ENCODE peak calls at places on chromosome 11, in ten cellular contexts. U is Right ventricle myocardium superior; Q is cardiac fibroblast; A is GM10248; G is kidney epithelial cell; Y is pancreas; P is upper lobe of right lung; E is activated CD8-positive, alpha-beta T cell treated with anti-CD3 and anti-CD28 coated beads for 36 hours; Z is 8988T; K is AG08396. J is an unnamed sample.

GRCh38 chr11:130449246-130449990 is 973 bp downstream of the ADAMTS15 start:
- DNase-seq in A (no peak), E (no peak), Q (peak), U (no peak), Y (peak), G (no peak), K (peak), Z (no peak), P (peak), J (peak)

GRCh38 chr11:117220999-117221774 is 10.7 kb downstream of the PCSK7 start:
- DNase-seq in K (no peak), U (peak), A (no peak), G (no peak), P (no peak), Z (no peak), E (no peak), Y (peak), Q (no peak), J (peak)

GRCh38 chr11:2558861-2559526 is 114.2 kb downstream of the KCNQ1 start:
- DNase-seq in Z (no peak), A (no peak), K (no peak), G (no peak), P (peak), E (no peak), U (peak), Q (no peak), Y (no peak), J (no peak)

GRCh38 chr11:11306855-11307254 is 46.2 kb downstream of the CSNK2A3 start:
- DNase-seq in E (no peak), U (no peak), G (no peak), Q (no peak), Y (no peak), A (no peak), K (peak), P (no peak), Z (no peak), J (no peak)

GRCh38 chr11:116282481-116282880 is 490.3 kb downstream of the BUD13 start:
- DNase-seq in Y (no peak), A (no peak), Q (no peak), E (no peak), K (no peak), Z (no peak), P (no peak), G (no peak), U (no peak), J (no peak)

GRCh38 chr11:71385091-71385490 is 63.1 kb downstream of the DHCR7 start:
- DNase-seq in E (no peak), P (no peak), U (no peak), Z (no peak), Y (no peak), G (no peak), Q (no peak), A (no peak), K (no peak), J (no peak)

GRCh38 chr11:120966840-120967239 is 57.1 kb upstream of the TBCEL start:
- DNase-seq in A (no peak), G (no peak), P (no peak), U (no peak), Q (no peak), K (no peak), E (no peak), Z (no peak), Y (peak), J (no peak)

GRCh38 chr11:33869511-33870422 is 22.1 kb downstream of the LMO2 start:
- DNase-seq in K (peak), U (peak), P (peak), Z (peak), A (peak), E (peak), Q (peak), G (no peak), Y (peak), J (peak)

GRCh38 chr11:11077898-11078297 is 220.0 kb upstream of the ZBED5 start:
- DNase-seq in A (no peak), U (no peak), Y (no peak), Z (no peak), E (no peak), K (no peak), G (no peak), Q (no peak), P (no peak), J (no peak)

GRCh38 chr11:93685196-93685595 is 23.7 kb downstream of the CEP295 start:
- DNase-seq in A (no peak), Q (no peak), G (no peak), Y (no peak), E (no peak), Z (no peak), P (no peak), K (no peak), U (no peak), J (no peak)

GRCh38 chr11:58647141-58647699 is 24.8 kb downstream of the CNTF start:
- DNase-seq in Y (no peak), P (no peak), Z (no peak), Q (no peak), K (no peak), G (no peak), A (no peak), U (no peak), E (no peak), J (no peak)

GRCh38 chr11:117570701-117571100 is 226.3 kb downstream of the DSCAML1 start:
- DNase-seq in Q (no peak), U (peak), P (peak), E (no peak), G (no peak), Z (no peak), Y (peak), A (no peak), K (no peak), J (no peak)

GRCh38 chr11:117639601-117640000 is 157.4 kb downstream of the DSCAML1 start:
- DNase-seq in P (peak), A (no peak), Q (no peak), U (no peak), Z (no peak), Y (no peak), E (no peak), K (no peak), G (no peak), J (no peak)

GRCh38 chr11:110490886-110491285 is 61.1 kb downstream of the FDX1 start:
- DNase-seq in Q (peak), Y (no peak), G (peak), U (no peak), A (no peak), Z (no peak), E (peak), K (peak), P (no peak), J (peak)

GRCh38 chr11:69922015-69922595 is 102.9 kb upstream of the FGF3 start:
- DNase-seq in Q (no peak), A (no peak), P (peak), K (no peak), Z (peak), Y (no peak), G (no peak), U (no peak), E (no peak), J (no peak)

GRCh38 chr11:45617886-45618601 is 47.4 kb downstream of the CHST1 start:
- DNase-seq in A (no peak), G (no peak), E (no peak), P (no peak), Y (no peak), Z (no peak), U (no peak), Q (peak), K (no peak), J (no peak)

GRCh38 chr11:128767518-128767917 is 73.6 kb downstream of the FLI1 start:
- DNase-seq in G (no peak), Q (no peak), A (no peak), K (peak), P (no peak), U (no peak), E (no peak), Z (no peak), Y (no peak), J (peak)

GRCh38 chr11:47148903-47149535 is 27.7 kb downstream of the ARFGAP2 start:
- DNase-seq in A (no peak), Z (no peak), Y (peak), K (no peak), E (no peak), P (no peak), Q (no peak), G (no peak), U (no peak), J (no peak)

GRCh38 chr11:106585061-106585460 is 433.2 kb downstream of the GUCY1A2 start:
- DNase-seq in P (no peak), K (peak), U (no peak), G (no peak), E (no peak), Y (no peak), A (no peak), Z (no peak), Q (peak), J (peak)

GRCh38 chr11:94103476-94103875 is 25.2 kb upstream of the PANX1 start:
- DNase-seq in G (no peak), A (no peak), K (no peak), E (no peak), U (no peak), Z (no peak), Y (no peak), Q (no peak), P (no peak), J (no peak)

GRCh38 chr11:31827458-31828206 is 16.5 kb upstream of the PAX6 start:
- DNase-seq in Y (no peak), Q (no peak), U (no peak), P (no peak), A (peak), E (no peak), G (no peak), K (peak), Z (peak), J (no peak)